ENCODE peak calls at places on chromosome 22, in four cellular contexts. One of them, this sample, is unnamed.

GRCh38 chr22:26432619-26433311 is 3.7 kb downstream of the ASPHD2 start:
- DNase-seq in ovary: no peak
- DNase-seq in esophagus squamous epithelium: no peak
- DNase-seq in spleen: no peak
- DNase-seq in this sample: no peak

GRCh38 chr22:43110927-43111623 is 525 bp downstream of the BIK start:
- DNase-seq in ovary: no peak
- DNase-seq in esophagus squamous epithelium: no peak
- DNase-seq in spleen: peak; percentile 84
- DNase-seq in this sample: peak; percentile 49

GRCh38 chr22:27825174-27825573 is 23.6 kb upstream of the MN1 start:
- DNase-seq in ovary: no peak
- DNase-seq in esophagus squamous epithelium: no peak
- DNase-seq in spleen: no peak
- DNase-seq in this sample: no peak

GRCh38 chr22:22955866-22956535 is 68.4 kb downstream of the IGLL5 start:
- DNase-seq in ovary: peak; percentile 74
- DNase-seq in esophagus squamous epithelium: no peak
- DNase-seq in spleen: no peak
- DNase-seq in this sample: peak; percentile 66

GRCh38 chr22:30858976-30859713 is 109.4 kb downstream of the MORC2 start:
- DNase-seq in ovary: no peak
- DNase-seq in esophagus squamous epithelium: no peak
- DNase-seq in spleen: peak; percentile 46
- DNase-seq in this sample: no peak

GRCh38 chr22:27112273-27112672 is 454.9 kb downstream of the MIAT start:
- DNase-seq in ovary: no peak
- DNase-seq in esophagus squamous epithelium: no peak
- DNase-seq in spleen: no peak
- DNase-seq in this sample: no peak

GRCh38 chr22:17943533-17944204 is 80.7 kb downstream of the MICAL3 start:
- DNase-seq in ovary: no peak
- DNase-seq in esophagus squamous epithelium: no peak
- DNase-seq in spleen: no peak
- DNase-seq in this sample: no peak

GRCh38 chr22:44895296-44896055 is 114.3 kb downstream of the PHF21B start:
- DNase-seq in ovary: no peak
- DNase-seq in esophagus squamous epithelium: no peak
- DNase-seq in spleen: peak; percentile 42
- DNase-seq in this sample: no peak

GRCh38 chr22:27474112-27474571 is 327.4 kb downstream of the MN1 start:
- DNase-seq in ovary: no peak
- DNase-seq in esophagus squamous epithelium: no peak
- DNase-seq in spleen: no peak
- DNase-seq in this sample: no peak

GRCh38 chr22:33743756-33744155 is 176.5 kb downstream of the LARGE1 start:
- DNase-seq in ovary: no peak
- DNase-seq in esophagus squamous epithelium: no peak
- DNase-seq in spleen: no peak
- DNase-seq in this sample: peak; percentile 41

DNA sequence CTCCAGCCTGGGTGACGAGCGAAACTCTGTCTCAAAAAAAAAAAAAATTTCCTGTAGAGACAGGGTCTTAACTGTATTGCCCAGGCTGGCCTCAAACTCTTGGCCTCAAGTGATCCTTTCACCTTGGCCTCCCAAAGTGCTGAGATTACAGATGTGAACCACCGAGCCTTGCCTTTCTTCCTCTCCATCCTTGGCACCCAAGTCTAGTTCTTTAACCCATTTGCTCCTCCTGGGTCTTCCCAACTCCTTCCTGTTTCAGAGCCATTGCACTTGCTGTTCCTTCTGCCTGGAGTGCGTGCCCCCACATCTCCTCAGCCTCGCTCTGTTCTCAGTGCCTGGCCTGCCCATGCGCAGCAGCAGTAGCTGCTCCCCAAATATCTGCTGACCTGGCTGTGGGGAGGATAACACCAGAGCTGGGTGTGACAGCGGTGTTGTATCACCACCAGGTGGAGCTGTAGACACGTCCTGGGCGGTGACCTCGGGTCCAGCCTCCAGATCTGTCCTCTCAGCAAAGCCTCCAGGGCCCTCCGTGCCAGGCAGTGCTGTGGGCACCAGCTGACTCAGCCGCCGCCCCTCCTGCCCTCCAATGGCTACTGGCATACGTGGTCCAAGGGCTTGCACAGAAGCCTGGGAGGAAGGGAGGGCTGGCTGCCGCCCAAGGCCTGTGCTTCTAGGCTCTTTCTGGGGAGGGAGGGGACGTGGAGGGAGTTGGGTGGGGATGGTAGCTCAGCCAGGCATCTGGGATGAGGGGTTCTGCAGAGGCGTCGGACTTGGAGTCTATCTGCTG is 22.0 kb downstream of the TEF start:
- DNase-seq in ovary: peak; percentile 87
- DNase-seq in esophagus squamous epithelium: peak; percentile 31
- DNase-seq in spleen: peak; percentile 95
- DNase-seq in this sample: peak; percentile 98
- H3K27ac ChIP-seq in ovary: no peak overlapping the region
- H3K27ac ChIP-seq in esophagus squamous epithelium: peak overlapping the region; percentile 53
- H3K27ac ChIP-seq in spleen: peak overlapping the region; percentile 1
- H3K27ac ChIP-seq in this sample: peak overlapping the region; percentile 57

DNA sequence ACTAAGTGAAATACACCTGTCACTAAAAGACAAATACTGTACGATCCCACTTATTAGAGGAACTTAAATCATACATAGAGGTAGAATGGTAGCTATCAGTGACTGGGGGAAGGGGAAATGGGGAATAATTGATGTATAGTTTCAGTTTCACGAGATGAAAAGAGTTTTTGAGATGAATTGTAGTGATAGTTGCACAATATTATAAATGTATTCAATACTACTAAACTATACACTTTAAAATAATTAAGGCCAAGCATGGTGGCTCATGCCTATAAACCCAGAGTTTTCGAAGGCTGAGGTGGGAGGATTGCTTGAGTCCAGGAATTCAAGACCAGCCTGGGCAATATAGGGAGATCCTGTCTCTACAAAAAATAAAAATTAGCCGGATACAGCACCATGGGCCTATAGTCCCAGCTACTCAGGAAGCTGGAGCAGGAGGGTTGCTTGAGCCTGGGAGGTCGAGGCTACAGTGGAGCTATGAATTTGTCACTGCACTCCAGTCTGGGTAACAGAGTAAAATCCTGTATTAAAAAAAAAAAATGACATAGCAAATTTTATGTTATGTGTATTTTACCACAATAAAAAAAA is 40.4 kb downstream of the SERPIND1 start:
- DNase-seq in ovary: no peak
- DNase-seq in esophagus squamous epithelium: no peak
- DNase-seq in spleen: no peak
- DNase-seq in this sample: no peak
- H3K36me3 ChIP-seq in ovary: no peaks in the 10 kb centered on the region
- H3K36me3 ChIP-seq in esophagus squamous epithelium: no peaks in the 10 kb centered on the region
- H3K36me3 ChIP-seq in spleen: peaks cover 62% of the 10 kb centered on the region
- H3K36me3 ChIP-seq in this sample: no peaks in the 10 kb centered on the region

GRCh38 chr22:36465232-36466021 is 16.0 kb downstream of the TXN2 start:
- DNase-seq in ovary: peak; percentile 76
- DNase-seq in esophagus squamous epithelium: no peak
- DNase-seq in spleen: peak; percentile 79
- DNase-seq in this sample: peak; percentile 97
- TF ChIP-seq POLR2A in ovary: no peak
- TF ChIP-seq POLR2A in esophagus squamous epithelium: no peak
- TF ChIP-seq POLR2A in spleen: no peak
- TF ChIP-seq POLR2A in this sample: peak; percentile 73

GRCh38 chr22:50271519-50271970 is 1.4 kb upstream of the MAPK11 start:
- DNase-seq in ovary: peak; percentile 70
- DNase-seq in esophagus squamous epithelium: no peak
- DNase-seq in spleen: peak; percentile 88
- DNase-seq in this sample: peak; percentile 74

GRCh38 chr22:50270302-50271010 is at the start of gene MAPK11:
- DNase-seq in ovary: peak; percentile 69
- DNase-seq in esophagus squamous epithelium: no peak
- DNase-seq in spleen: peak; percentile 91
- DNase-seq in this sample: peak; percentile 74

GRCh38 chr22:50268655-50269113 is 1.5 kb downstream of the MAPK11 start:
- DNase-seq in ovary: peak; percentile 62
- DNase-seq in esophagus squamous epithelium: no peak
- DNase-seq in spleen: no peak
- DNase-seq in this sample: peak; percentile 46

GRCh38 chr22:50271011-50271394 is 823 bp upstream of the MAPK11 start:
- DNase-seq in ovary: no peak
- DNase-seq in esophagus squamous epithelium: no peak
- DNase-seq in spleen: no peak
- DNase-seq in this sample: no peak

GRCh38 chr22:50269573-50270301 is 443 bp downstream of the MAPK11 start:
- DNase-seq in ovary: no peak
- DNase-seq in esophagus squamous epithelium: no peak
- DNase-seq in spleen: peak; percentile 86
- DNase-seq in this sample: no peak
- H3K27ac ChIP-seq in ovary: peak overlapping the region; percentile 55
- H3K27ac ChIP-seq in esophagus squamous epithelium: peak overlapping the region; percentile 80
- H3K27ac ChIP-seq in spleen: peak overlapping the region; percentile 65
- H3K27ac ChIP-seq in this sample: peak overlapping the region; percentile 83

GRCh38 chr22:36052505-36052941 is 23.9 kb upstream of the RBFOX2 start:
- DNase-seq in ovary: no peak
- DNase-seq in esophagus squamous epithelium: no peak
- DNase-seq in spleen: no peak
- DNase-seq in this sample: no peak

GRCh38 chr22:36055376-36056310 is 27.0 kb upstream of the RBFOX2 start:
- DNase-seq in ovary: no peak
- DNase-seq in esophagus squamous epithelium: no peak
- DNase-seq in spleen: no peak
- DNase-seq in this sample: no peak

GRCh38 chr22:36056980-36057379 is 28.4 kb upstream of the RBFOX2 start:
- DNase-seq in ovary: no peak
- DNase-seq in esophagus squamous epithelium: no peak
- DNase-seq in spleen: no peak
- DNase-seq in this sample: no peak

GRCh38 chr22:36049678-36049997 is 21.0 kb upstream of the RBFOX2 start:
- DNase-seq in ovary: no peak
- DNase-seq in esophagus squamous epithelium: no peak
- DNase-seq in spleen: no peak
- DNase-seq in this sample: no peak

DNA sequence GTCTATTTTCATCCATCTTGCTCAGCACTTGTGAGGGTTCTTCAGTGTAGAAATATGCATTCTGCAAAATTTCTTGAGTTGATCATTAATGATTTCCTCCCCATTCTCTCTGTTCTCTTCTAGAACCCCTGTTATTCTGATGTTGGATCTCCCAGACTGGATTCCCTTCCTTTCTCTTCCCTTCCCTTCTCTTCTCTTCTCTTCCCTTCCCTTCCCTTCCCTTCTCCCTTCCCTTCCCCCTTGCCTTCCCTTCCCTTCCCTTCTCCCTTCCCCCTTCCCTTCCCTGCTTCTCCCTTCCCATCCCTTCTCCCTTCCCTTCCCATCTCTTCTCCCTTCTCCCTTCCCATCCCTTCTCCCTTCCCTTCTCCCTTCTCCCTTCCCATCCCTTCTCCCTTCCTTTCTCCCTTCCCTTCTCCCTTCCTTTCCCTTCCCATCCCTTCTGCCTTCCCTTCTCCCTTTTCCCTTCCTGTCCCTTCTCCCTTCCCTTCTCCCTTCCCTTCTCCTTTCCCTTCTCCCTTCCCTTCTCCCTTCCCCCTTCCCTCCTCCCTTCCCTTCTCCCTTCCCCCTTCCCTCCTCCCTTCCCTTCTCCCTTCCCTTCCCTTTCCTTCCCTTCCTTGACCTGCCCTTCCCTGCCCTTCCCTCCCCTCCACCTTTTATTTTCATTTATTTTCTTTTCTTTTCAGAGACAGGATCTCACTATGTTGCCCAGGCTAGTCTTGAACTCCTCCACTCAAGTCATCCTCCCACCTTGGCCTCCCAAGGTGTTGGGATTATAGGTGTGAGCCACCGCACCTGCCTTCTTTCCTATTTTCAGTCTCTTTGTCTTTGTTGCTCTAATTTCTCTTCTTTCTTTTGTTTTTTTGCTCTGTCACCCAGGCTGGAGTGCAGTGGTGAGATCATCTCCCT is 24.9 kb upstream of the RBFOX2 start:
- DNase-seq in ovary: no peak
- DNase-seq in esophagus squamous epithelium: no peak
- DNase-seq in spleen: no peak
- DNase-seq in this sample: no peak
- H3K36me3 ChIP-seq in ovary: no peaks in the 10 kb centered on the region
- H3K36me3 ChIP-seq in esophagus squamous epithelium: no peaks in the 10 kb centered on the region
- H3K36me3 ChIP-seq in spleen: no peaks in the 10 kb centered on the region
- H3K36me3 ChIP-seq in this sample: no peaks in the 10 kb centered on the region

GRCh38 chr22:46376096-46376495 is 40.6 kb downstream of the TRMU start:
- DNase-seq in ovary: no peak
- DNase-seq in esophagus squamous epithelium: no peak
- DNase-seq in spleen: no peak
- DNase-seq in this sample: no peak

GRCh38 chr22:46378499-46379300 is 43.2 kb downstream of the TRMU start:
- DNase-seq in ovary: no peak
- DNase-seq in esophagus squamous epithelium: no peak
- DNase-seq in spleen: no peak
- DNase-seq in this sample: no peak

GRCh38 chr22:46379301-46379930 is 43.9 kb downstream of the TRMU start:
- DNase-seq in ovary: no peak
- DNase-seq in esophagus squamous epithelium: no peak
- DNase-seq in spleen: no peak
- DNase-seq in this sample: no peak

GRCh38 chr22:46376908-46377565 is 41.5 kb downstream of the TRMU start:
- DNase-seq in ovary: peak; percentile 6
- DNase-seq in esophagus squamous epithelium: no peak
- DNase-seq in spleen: no peak
- DNase-seq in this sample: peak; percentile 66

GRCh38 chr22:46377566-46378498 is 42.3 kb downstream of the TRMU start:
- DNase-seq in ovary: peak; percentile 13
- DNase-seq in esophagus squamous epithelium: no peak
- DNase-seq in spleen: no peak
- DNase-seq in this sample: peak; percentile 72
- TF ChIP-seq POLR2A in ovary: no peak
- TF ChIP-seq POLR2A in esophagus squamous epithelium: no peak
- TF ChIP-seq POLR2A in spleen: no peak
- TF ChIP-seq POLR2A in this sample: peak; percentile 19

GRCh38 chr22:38699784-38700183 is 959 bp downstream of the JOSD1 start:
- DNase-seq in ovary: peak; percentile 46
- DNase-seq in esophagus squamous epithelium: no peak
- DNase-seq in spleen: no peak
- DNase-seq in this sample: peak; percentile 51

GRCh38 chr22:38700271-38700788 is 413 bp downstream of the JOSD1 start:
- DNase-seq in ovary: peak; percentile 74
- DNase-seq in esophagus squamous epithelium: no peak
- DNase-seq in spleen: peak; percentile 96
- DNase-seq in this sample: peak; percentile 74

GRCh38 chr22:38697055-38697980 is 3.4 kb downstream of the JOSD1 start:
- DNase-seq in ovary: no peak
- DNase-seq in esophagus squamous epithelium: no peak
- DNase-seq in spleen: no peak
- DNase-seq in this sample: no peak

GRCh38 chr22:38698407-38699094 is 2.2 kb downstream of the JOSD1 start:
- DNase-seq in ovary: no peak
- DNase-seq in esophagus squamous epithelium: no peak
- DNase-seq in spleen: no peak
- DNase-seq in this sample: no peak

GRCh38 chr22:38699143-38699542 is 1.6 kb downstream of the JOSD1 start:
- DNase-seq in ovary: no peak
- DNase-seq in esophagus squamous epithelium: no peak
- DNase-seq in spleen: no peak
- DNase-seq in this sample: no peak
- H3K27ac ChIP-seq in ovary: peak overlapping the region; percentile 95
- H3K27ac ChIP-seq in esophagus squamous epithelium: peak overlapping the region; percentile 99
- H3K27ac ChIP-seq in spleen: peak overlapping the region; percentile 99
- H3K27ac ChIP-seq in this sample: peak overlapping the region; percentile 95

GRCh38 chr22:41512421-41513194 is 31.7 kb downstream of the POLR3H start:
- DNase-seq in ovary: peak; percentile 63
- DNase-seq in esophagus squamous epithelium: no peak
- DNase-seq in spleen: no peak
- DNase-seq in this sample: peak; percentile 87
- H3K36me3 ChIP-seq in ovary: no peaks in the 10 kb centered on the region
- H3K36me3 ChIP-seq in esophagus squamous epithelium: peaks cover 35% of the 10 kb centered on the region
- H3K36me3 ChIP-seq in spleen: peaks cover 81% of the 10 kb centered on the region
- H3K36me3 ChIP-seq in this sample: no peaks in the 10 kb centered on the region